ENCODE peak calls at places on chromosomes 12 and 14, in seven cellular contexts. E is ACHN, C is AG08395, M is AG09319, N is RWPE2, I is Daoy, O is frontal cortex. L is an unnamed sample.

GRCh38 chr12:94941440-94941862 is 62.0 kb downstream of the NDUFA12 start:
- DNase-seq in N (peak; percentile 74), E (no peak), C (peak; percentile 85), O (peak; percentile 25), M (peak; percentile 23), I (peak; percentile 62), L (peak; percentile 56)

GRCh38 chr12:13275366-13275765 is 78.8 kb downstream of the EMP1 start:
- DNase-seq in E (no peak), M (no peak), O (no peak), C (no peak), N (no peak), I (no peak), L (no peak)

GRCh38 chr12:131264625-131265024 is 310.9 kb downstream of the ADGRD1 start:
- DNase-seq in E (peak; percentile 90), O (no peak), C (no peak), N (no peak), M (no peak), I (peak; percentile 76), L (no peak)

GRCh38 chr14:87712386-87713113 is 280.4 kb downstream of the GALC start:
- DNase-seq in I (peak; percentile 4), O (no peak), E (no peak), N (no peak), C (peak; percentile 9), M (no peak), L (no peak)

GRCh38 chr12:49055978-49056754 is 4.4 kb downstream of the KMT2D start:
- DNase-seq in C (peak; percentile 92), I (peak; percentile 66), O (peak; percentile 78), E (peak; percentile 56), M (peak; percentile 34), N (no peak), L (no peak)

GRCh38 chr12:25550186-25550585 is 2.9 kb downstream of the LMNTD1 start:
- DNase-seq in N (no peak), E (no peak), O (no peak), I (peak; percentile 33), M (no peak), C (no peak), L (no peak)

GRCh38 chr12:49827351-49828099 is 688 bp downstream of the NCKAP5L start:
- DNase-seq in I (peak; percentile 71), E (peak; percentile 88), N (peak; percentile 67), M (no peak), C (peak; percentile 83), O (peak; percentile 71), L (no peak)

GRCh38 chr12:11568762-11569478 is 80.6 kb upstream of the ETV6 start:
- DNase-seq in E (no peak), O (no peak), M (no peak), N (no peak), I (no peak), C (no peak), L (peak; percentile 69)

GRCh38 chr12:15662303-15662980 is 126.7 kb downstream of the EPS8 start:
- DNase-seq in I (peak; percentile 71), C (peak; percentile 86), N (no peak), E (peak; percentile 62), M (peak; percentile 64), O (no peak), L (peak; percentile 33)

GRCh38 chr12:27619308-27619707 is 76.9 kb upstream of the REP15 start:
- DNase-seq in M (no peak), O (no peak), I (peak; percentile 83), N (no peak), E (peak; percentile 97), C (peak; percentile 67), L (no peak)

GRCh38 chr12:56520025-56520810 is 1.4 kb upstream of the RBMS2 start:
- DNase-seq in O (no peak), E (no peak), M (no peak), N (no peak), C (peak; percentile 11), I (peak; percentile 19), L (no peak)

GRCh38 chr12:64826234-64826633 is 1.8 kb downstream of the TBC1D30 start:
- DNase-seq in M (no peak), I (peak; percentile 79), C (peak; percentile 34), N (no peak), E (peak; percentile 84), O (peak; percentile 22), L (peak; percentile 12)

GRCh38 chr14:54440870-54441868 is at the start of gene CNIH1:
- DNase-seq in O (peak; percentile 96), E (peak; percentile 85), C (peak; percentile 98), I (peak; percentile 97), M (peak; percentile 80), N (peak; percentile 93), L (peak; percentile 78)

GRCh38 chr12:80877706-80878384 is 59.9 kb downstream of the LIN7A start:
- DNase-seq in E (no peak), M (no peak), C (no peak), I (no peak), N (no peak), O (no peak), L (peak; percentile 9)

GRCh38 chr12:131836714-131837397 is 8.7 kb downstream of the MMP17 start:
- DNase-seq in E (no peak), I (no peak), C (no peak), N (no peak), O (no peak), M (no peak), L (no peak)

GRCh38 chr14:24986206-24986893 is 63.6 kb downstream of the STXBP6 start:
- DNase-seq in M (no peak), O (no peak), I (no peak), N (no peak), E (no peak), C (no peak), L (no peak)

GRCh38 chr12:70756791-70757190 is 119.6 kb upstream of the PTPRB start:
- DNase-seq in I (no peak), C (no peak), E (no peak), N (no peak), M (no peak), O (no peak), L (no peak)

GRCh38 chr14:105529506-105530445 is 3.4 kb downstream of the TMEM121 start:
- DNase-seq in I (no peak), N (peak; percentile 73), M (no peak), O (no peak), C (no peak), E (no peak), L (no peak)

L was measured in smooth muscle cell of the brain vasculature.